ENCODE peak calls at places on chromosomes 11 and 22, in four cellular contexts. J is amygdala, I is EL, K is tibial nerve. P is an unnamed sample.
A peak's percentile ranks its signal among the peaks of the same experiment; 100 is the strongest.

GRCh38 chr11:48106166-48106565 is 110.4 kb upstream of the OR4B1 start:
- DNase-seq in J (no peak), I (no peak), K (no peak), P (no peak)

GRCh38 chr11:124887667-124888013 is 10.0 kb downstream of the ROBO4 start:
- DNase-seq in I (no peak), J (no peak), K (no peak), P (no peak)

GRCh38 chr22:24894220-24894975 is 52.1 kb downstream of the LHFPL7 start:
- DNase-seq in I (peak; percentile 86), J (no peak), K (peak; percentile 73), P (peak; percentile 18)

GRCh38 chr11:73551697-73552096 is 46.2 kb downstream of the FAM168A start:
- DNase-seq in J (no peak), K (no peak), I (no peak), P (no peak)

GRCh38 chr22:19576460-19577421 is 52.5 kb upstream of the CLDN5 start:
- DNase-seq in K (no peak), I (peak; percentile 84), J (no peak), P (peak; percentile 18)

GRCh38 chr22:37546436-37547248 is 13.6 kb upstream of the CDC42EP1 start:
- DNase-seq in K (no peak), J (peak; percentile 38), I (peak; percentile 80), P (no peak)

GRCh38 chr11:13249992-13250391 is 27.6 kb upstream of the BMAL1 start:
- DNase-seq in I (peak; percentile 31), J (no peak), K (no peak), P (no peak)

GRCh38 chr22:23763579-23764331 is 965 bp downstream of the C22orf15 start:
- DNase-seq in I (no peak), J (no peak), K (no peak), P (no peak)

GRCh38 chr11:94928146-94928995 is 45.0 kb downstream of the CWC15 start:
- DNase-seq in K (no peak), I (peak; percentile 26), J (no peak), P (no peak)

GRCh38 chr11:113167599-113167998 is 146.8 kb upstream of the TTC12 start:
- DNase-seq in I (no peak), K (no peak), J (no peak), P (no peak)

GRCh38 chr22:29443452-29443851 is 5.1 kb downstream of the RFPL1 start:
- DNase-seq in J (no peak), K (no peak), I (no peak), P (no peak)

P was measured in GOT3.